ENCODE peak calls at places on chromosomes 4 and X, in seven cellular contexts. I is A549, H is transverse colon, A is testis, D is heart left ventricle, Z is lung, V is sigmoid colon. F is an unnamed sample.

GRCh38 chr4:3369781-3370660 is 71.7 kb upstream of the HGFAC start:
- DNase-seq in A (peak; percentile 45), Z (no peak), V (peak; percentile 77), D (no peak), H (no peak), I (no peak), F (no peak)

GRCh38 chrX:123846598-123847038 is 13.2 kb upstream of the XIAP start:
- DNase-seq in D (no peak), A (no peak), V (no peak), I (no peak), Z (no peak), H (no peak), F (no peak)

GRCh38 chr4:183468210-183469095 is 24.0 kb downstream of the CDKN2AIP start:
- DNase-seq in Z (no peak), H (no peak), A (no peak), V (no peak), D (no peak), I (peak; percentile 10), F (no peak)

GRCh38 chrX:43958529-43958928 is 14.7 kb downstream of the NDP start:
- DNase-seq in V (no peak), Z (no peak), A (peak; percentile 43), H (peak; percentile 12), D (no peak), I (peak; percentile 55), F (peak; percentile 56)

GRCh38 chr4:156596026-156596425 is 375.6 kb downstream of the PDGFC start:
- DNase-seq in I (no peak), H (no peak), D (no peak), A (no peak), Z (no peak), V (no peak), F (no peak)

GRCh38 chr4:186204103-186204559 is 12.8 kb downstream of the CYP4V2 start:
- DNase-seq in V (peak; percentile 81), H (peak; percentile 75), I (no peak), D (no peak), A (peak; percentile 69), Z (peak; percentile 34), F (no peak)

GRCh38 chrX:19193584-19193983 is 71.3 kb upstream of the ADGRG2 start:
- DNase-seq in H (no peak), V (no peak), D (no peak), Z (no peak), I (no peak), A (no peak), F (no peak)

GRCh38 chr4:15145709-15146108 is 143.4 kb downstream of the CPEB2 start:
- DNase-seq in I (no peak), V (no peak), A (no peak), D (no peak), H (no peak), Z (no peak), F (no peak)

GRCh38 chr4:82652062-82652461 is 90.3 kb upstream of the TMEM150C start:
- DNase-seq in Z (no peak), V (no peak), A (no peak), D (no peak), H (no peak), I (no peak), F (no peak)

GRCh38 chr4:88674989-88675388 is 22.6 kb downstream of the NAP1L5 start:
- DNase-seq in H (no peak), A (no peak), V (no peak), Z (no peak), D (no peak), I (no peak), F (no peak)

GRCh38 chr4:108172231-108172779 is 3.6 kb upstream of the LEF1 start:
- DNase-seq in H (peak; percentile 26), I (no peak), D (no peak), A (peak; percentile 24), V (no peak), Z (no peak), F (no peak)

GRCh38 chr4:108169639-108170038 is 907 bp upstream of the LEF1 start:
- DNase-seq in V (no peak), D (no peak), A (no peak), Z (no peak), H (no peak), I (no peak), F (no peak)

GRCh38 chr4:108168672-108169562 is at the start of gene LEF1:
- DNase-seq in D (no peak), A (peak; percentile 40), V (no peak), Z (no peak), I (no peak), H (peak; percentile 33), F (no peak)

GRCh38 chr4:108171541-108172230 is 3.0 kb upstream of the LEF1 start:
- DNase-seq in V (no peak), I (no peak), Z (no peak), A (peak; percentile 27), D (no peak), H (no peak), F (no peak)

DNA sequence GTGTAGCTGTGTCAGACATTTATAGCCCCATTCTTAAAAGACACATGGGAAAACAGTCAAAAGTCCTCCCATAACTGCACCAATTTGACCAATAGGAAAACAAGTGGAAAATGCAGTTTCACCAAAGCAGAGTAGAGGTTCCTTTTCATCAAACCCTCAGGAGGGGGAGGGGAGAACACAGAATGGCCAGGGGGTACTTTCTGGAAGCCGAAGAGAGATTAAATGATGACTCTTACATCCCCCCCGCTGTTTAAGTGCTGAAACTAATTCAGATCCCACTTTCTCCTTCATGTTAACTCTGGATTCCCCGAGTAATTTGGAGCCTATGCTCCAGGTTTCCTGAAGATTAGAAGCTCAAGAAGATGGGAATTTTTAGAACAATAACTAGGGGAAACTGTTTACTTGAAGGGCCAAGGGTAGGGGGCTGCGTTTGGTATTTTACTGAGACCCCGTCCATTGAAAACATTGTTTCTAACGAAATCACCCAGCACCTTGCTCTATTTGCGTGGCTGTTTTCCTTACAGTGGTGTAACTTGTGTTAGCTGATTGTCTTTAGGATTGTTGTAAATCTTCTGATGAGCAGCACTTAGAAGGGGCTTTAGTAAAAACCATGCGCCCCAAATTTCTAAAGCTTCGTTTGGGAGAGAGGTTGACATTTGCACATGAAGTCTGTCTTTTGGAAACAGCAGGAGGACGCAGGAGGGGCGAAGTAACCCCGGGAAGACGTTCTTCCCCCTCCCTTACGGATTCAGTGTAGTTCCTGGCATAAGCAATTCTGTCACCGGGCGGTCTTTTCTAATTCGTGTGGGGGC is 2.2 kb upstream of the LEF1 start:
- DNase-seq in A (no peak), I (no peak), D (no peak), V (no peak), H (no peak), Z (no peak), F (no peak)
- H3K4me3 ChIP-seq in A (peak overlapping the region; percentile 63), I (no peak overlapping the region), D (peak overlapping the region; percentile 64), V (no peak overlapping the region), H (no peak overlapping the region), Z (no peak overlapping the region), F (peak overlapping the region; percentile 55)

GRCh38 chrX:103864886-103865534 is 33.0 kb upstream of the RAB9B start:
- DNase-seq in H (no peak), D (no peak), A (peak; percentile 14), I (no peak), Z (no peak), V (no peak), F (no peak)

GRCh38 chrX:103864149-103864548 is 32.1 kb upstream of the RAB9B start:
- DNase-seq in V (no peak), D (no peak), Z (no peak), A (no peak), H (no peak), I (no peak), F (no peak)

DNA sequence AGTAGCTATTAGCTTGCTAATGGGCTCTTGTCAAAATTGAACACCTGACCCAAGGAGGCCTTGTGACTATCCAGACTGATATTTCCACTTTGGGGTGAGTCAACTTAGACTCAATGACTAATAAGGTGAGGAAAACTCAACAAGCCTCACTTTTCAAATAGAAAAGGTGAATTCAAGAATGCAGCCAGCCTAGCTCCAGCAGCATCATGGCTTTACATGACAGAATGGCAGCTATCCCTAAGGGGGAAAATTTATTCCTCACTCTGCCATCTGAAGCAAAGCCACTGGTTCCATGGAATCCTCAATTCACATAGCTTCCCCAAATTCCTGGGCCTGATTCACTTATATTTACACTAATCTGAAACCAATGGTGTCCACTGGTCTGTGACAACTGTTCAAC is 29.1 kb upstream of the RAB9B start:
- DNase-seq in H (no peak), A (no peak), V (no peak), D (no peak), I (no peak), Z (no peak), F (no peak)
- TF ChIP-seq CTCF in H (no peak), A (no peak), V (no peak), D (no peak), I (no peak), Z (no peak), F (no peak)

DNA sequence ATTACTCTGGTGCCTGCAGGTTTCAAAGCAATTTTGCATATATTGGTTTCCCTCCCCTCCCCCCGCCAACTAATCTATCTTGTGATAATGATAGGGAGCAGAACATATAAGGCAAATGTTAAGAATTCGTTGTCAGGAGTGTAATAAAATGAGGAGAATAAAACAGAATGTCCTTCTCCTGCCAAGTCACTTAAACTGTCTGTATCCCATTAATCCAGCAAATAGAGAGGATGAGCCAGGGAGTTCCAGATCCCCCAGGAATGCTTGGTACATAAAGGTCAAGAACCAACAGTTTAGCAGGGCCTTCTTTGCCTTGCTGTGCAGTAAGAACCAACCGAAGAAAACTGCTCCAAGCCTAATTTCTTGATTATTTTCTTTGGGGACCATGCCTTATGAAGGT is 141.4 kb downstream of the AMELX start:
- DNase-seq in Z (no peak), A (no peak), D (no peak), I (no peak), V (no peak), H (no peak), F (no peak)
- H3K27ac ChIP-seq in Z (no peak overlapping the region), A (no peak overlapping the region), D (no peak overlapping the region), I (no peak overlapping the region), V (peak overlapping the region; percentile 76), H (peak overlapping the region; percentile 67), F (no peak overlapping the region)

DNA sequence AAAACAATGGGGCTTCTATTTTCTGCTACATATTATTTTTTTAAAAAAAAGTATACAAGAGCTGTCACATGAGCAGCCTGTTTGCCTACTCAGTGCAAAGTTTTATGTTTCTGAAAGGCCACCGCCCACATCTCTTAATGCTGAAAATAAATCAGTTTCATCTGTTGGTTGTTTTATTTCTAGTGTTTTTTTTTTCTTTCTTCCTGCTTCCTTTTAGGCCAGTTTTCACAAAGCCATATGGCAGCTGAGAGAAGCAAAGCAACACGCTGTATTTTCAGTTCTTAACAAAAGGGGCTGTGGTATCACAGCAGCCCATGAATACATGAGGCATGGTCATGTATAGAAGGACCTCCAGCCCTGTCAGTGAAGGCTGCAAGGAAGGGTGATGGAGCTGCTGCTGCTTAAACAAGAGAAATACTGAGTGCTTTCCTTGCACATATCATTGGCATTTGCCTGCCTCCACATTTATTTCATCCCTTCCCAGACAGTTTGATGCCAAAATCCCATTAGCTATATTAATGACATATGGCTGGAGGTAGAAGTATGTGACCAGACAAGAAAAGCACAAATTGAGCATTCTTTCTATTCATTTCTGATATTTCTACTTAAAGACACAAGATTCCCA is 172.5 kb downstream of the PCDH18 start:
- DNase-seq in H (no peak), A (peak; percentile 51), D (no peak), Z (no peak), V (no peak), I (no peak), F (no peak)
- H3K4me3 ChIP-seq in H (no peak overlapping the region), A (no peak overlapping the region), D (no peak overlapping the region), Z (no peak overlapping the region), V (no peak overlapping the region), I (no peak overlapping the region), F (no peak overlapping the region)